ENCODE peak calls at places on chromosome 16, in seven cellular contexts. J is kidney tubule cell, I is RCC 7860, C is Peyer's patch, B is AG08395, X is mesenchymal stem cell, V is B cell. S is an unnamed sample.

GRCh38 chr16:3919413-3919812 is 38.9 kb upstream of the CREBBP start:
- DNase-seq in J (no peak), I (no peak), C (no peak), B (no peak), X (no peak), V (no peak), S (no peak)

GRCh38 chr16:84043486-84044107 is 1.0 kb upstream of the SLC38A8 start:
- DNase-seq in J (peak; percentile 9), I (no peak), C (no peak), B (no peak), X (no peak), V (no peak), S (no peak)

GRCh38 chr16:1494711-1495110 is 1.6 kb downstream of the TELO2 start:
- DNase-seq in J (no peak), I (no peak), C (no peak), B (peak; percentile 44), X (no peak), V (no peak), S (no peak)

GRCh38 chr16:50467943-50468748 is 80.0 kb upstream of the NKD1 start:
- DNase-seq in J (no peak), I (no peak), C (peak; percentile 44), B (peak; percentile 22), X (no peak), V (no peak), S (no peak)

GRCh38 chr16:1786242-1787055 is 3.7 kb downstream of the NUBP2 start:
- DNase-seq in J (no peak), I (no peak), C (no peak), B (no peak), X (no peak), V (peak; percentile 11), S (no peak)

GRCh38 chr16:71303938-71304337 is 14.7 kb upstream of the CMTR2 start:
- DNase-seq in J (no peak), I (no peak), C (no peak), B (no peak), X (no peak), V (no peak), S (no peak)

GRCh38 chr16:58196898-58197313 is 1.0 kb downstream of the CSNK2A2 start:
- DNase-seq in J (peak; percentile 2), I (no peak), C (no peak), B (peak; percentile 46), X (peak; percentile 22), V (peak; percentile 3), S (no peak)

GRCh38 chr16:30769379-30770089 is 7.4 kb downstream of the RNF40 start:
- DNase-seq in J (no peak), I (no peak), C (peak; percentile 70), B (no peak), X (no peak), V (peak; percentile 40), S (no peak)

GRCh38 chr16:69827527-69827926 is 65.4 kb downstream of the WWP2 start:
- DNase-seq in J (no peak), I (no peak), C (no peak), B (no peak), X (no peak), V (no peak), S (no peak)

GRCh38 chr16:54050281-54051210 is 236.0 kb downstream of the IRX3 start:
- DNase-seq in J (no peak), I (no peak), C (no peak), B (no peak), X (peak; percentile 22), V (no peak), S (no peak)

GRCh38 chr16:80058236-80058635 is 457.7 kb upstream of the MAF start:
- DNase-seq in J (no peak), I (no peak), C (no peak), B (peak; percentile 20), X (peak; percentile 17), V (no peak), S (no peak)

GRCh38 chr16:70512456-70512855 is 10.9 kb downstream of the COG4 start:
- DNase-seq in J (peak; percentile 91), I (peak; percentile 91), C (peak; percentile 66), B (peak; percentile 24), X (no peak), V (no peak), S (no peak)

S was measured in iPS DF 19.7.